ENCODE peak calls at places on chromosomes 12 and 14, in five cellular contexts. C, G, F, T and X are unnamed samples.

GRCh38 chr12:69161835-69162234 is 77.5 kb upstream of the CPSF6 start:
- DNase-seq in C (no peak), G (no peak), F (no peak), T (no peak), X (no peak)

GRCh38 chr14:96445844-96446710 is 54.1 kb downstream of the AK7 start:
- DNase-seq in C (peak; percentile 93), G (no peak), F (no peak), T (no peak), X (no peak)

GRCh38 chr12:55019784-55020183 is at the start of gene NEUROD4:
- DNase-seq in C (peak; percentile 68), G (peak; percentile 52), F (no peak), T (peak; percentile 60), X (peak; percentile 46)

GRCh38 chr12:55933158-55933798 is 2.3 kb downstream of the DGKA start:
- DNase-seq in C (no peak), G (no peak), F (no peak), T (no peak), X (no peak)

GRCh38 chr14:31207746-31208545 is at the start of gene HECTD1:
- DNase-seq in C (peak; percentile 93), G (peak; percentile 84), F (peak; percentile 52), T (peak; percentile 94), X (peak; percentile 92)

GRCh38 chr14:92531151-92531873 is 17.7 kb downstream of the RIN3 start:
- DNase-seq in C (no peak), G (no peak), F (no peak), T (no peak), X (no peak)

GRCh38 chr12:115541891-115542361 is 735.6 kb downstream of the MED13L start:
- DNase-seq in C (no peak), G (no peak), F (peak; percentile 75), T (no peak), X (no peak)

GRCh38 chr12:80195143-80195726 is 95.9 kb downstream of the OTOGL start:
- DNase-seq in C (peak; percentile 25), G (peak; percentile 86), F (no peak), T (no peak), X (no peak)

GRCh38 chr12:111766608-111767361 is at the start of gene ALDH2:
- DNase-seq in C (peak; percentile 83), G (peak; percentile 43), F (no peak), T (peak; percentile 88), X (peak; percentile 84)

GRCh38 chr12:80805106-80805505 is 88.4 kb downstream of the MYF5 start:
- DNase-seq in C (no peak), G (peak; percentile 49), F (no peak), T (no peak), X (no peak)

GRCh38 chr12:40446385-40446784 is 221.6 kb downstream of the LRRK2 start:
- DNase-seq in C (no peak), G (peak; percentile 2), F (no peak), T (no peak), X (no peak)

GRCh38 chr12:124438415-124439056 is 128.9 kb downstream of the NCOR2 start:
- DNase-seq in C (no peak), G (no peak), F (no peak), T (no peak), X (no peak)

GRCh38 chr12:65823481-65824313 is 586 bp upstream of the HMGA2 start:
- DNase-seq in C (peak; percentile 68), G (peak; percentile 58), F (no peak), T (peak; percentile 72), X (peak; percentile 11)

GRCh38 chr12:98397323-98398105 is 117.9 kb upstream of the TMPO start:
- DNase-seq in C (peak; percentile 87), G (peak; percentile 71), F (peak; percentile 58), T (peak; percentile 82), X (peak; percentile 71)

GRCh38 chr12:53985358-53985899 is 483 bp downstream of the HOXC10 start:
- DNase-seq in C (no peak), G (no peak), F (no peak), T (no peak), X (no peak)

GRCh38 chr12:125453751-125454150 is 388.5 kb downstream of the AACS start:
- DNase-seq in C (no peak), G (no peak), F (no peak), T (no peak), X (no peak)

GRCh38 chr12:62692884-62693283 is 226.3 kb downstream of the MON2 start:
- DNase-seq in C (no peak), G (peak; percentile 88), F (no peak), T (no peak), X (no peak)

GRCh38 chr12:64675795-64676194 is 65.5 kb downstream of the RASSF3 start:
- DNase-seq in C (peak; percentile 85), G (no peak), F (no peak), T (no peak), X (peak; percentile 73)

GRCh38 chr14:37985826-37986470 is 221.8 kb upstream of the SSTR1 start:
- DNase-seq in C (peak; percentile 63), G (peak; percentile 65), F (no peak), T (no peak), X (peak; percentile 13)

GRCh38 chr14:29271669-29272068 is 505.1 kb downstream of the FOXG1 start:
- DNase-seq in C (no peak), G (peak; percentile 7), F (no peak), T (no peak), X (no peak)

GRCh38 chr14:33357225-33358010 is 418.7 kb downstream of the NPAS3 start:
- DNase-seq in C (peak; percentile 49), G (no peak), F (no peak), T (no peak), X (no peak)

GRCh38 chr14:53742226-53742607 is 214.4 kb downstream of the BMP4 start:
- DNase-seq in C (no peak), G (no peak), F (no peak), T (no peak), X (no peak)

GRCh38 chr14:93987376-93987775 is 9.7 kb upstream of the CCDC197 start:
- DNase-seq in C (peak; percentile 17), G (no peak), F (no peak), T (no peak), X (peak; percentile 73)

GRCh38 chr14:54474232-54474793 is 14.5 kb downstream of the GMFB start:
- DNase-seq in C (no peak), G (peak; percentile 17), F (no peak), T (no peak), X (no peak)

GRCh38 chr14:89977668-89978067 is 21.9 kb downstream of the TDP1 start:
- DNase-seq in C (no peak), G (no peak), F (no peak), T (no peak), X (no peak)

GRCh38 chr12:26621932-26622331 is 211.1 kb downstream of the ITPR2 start:
- DNase-seq in C (no peak), G (no peak), F (no peak), T (no peak), X (no peak)

GRCh38 chr12:50626026-50626425 is 121.2 kb downstream of the DIP2B start:
- DNase-seq in C (no peak), G (no peak), F (no peak), T (no peak), X (no peak)

GRCh38 chr12:114747156-114747555 is 63.2 kb upstream of the TBX3 start:
- DNase-seq in C (no peak), G (peak; percentile 70), F (no peak), T (no peak), X (no peak)

GRCh38 chr14:37081220-37081619 is 91.2 kb downstream of the SLC25A21 start:
- DNase-seq in C (no peak), G (peak; percentile 32), F (no peak), T (no peak), X (no peak)

GRCh38 chr14:100524933-100525243 is 62.3 kb downstream of the BEGAIN start:
- DNase-seq in C (peak; percentile 87), G (peak; percentile 15), F (no peak), T (no peak), X (no peak)
- H3K27ac ChIP-seq in C (no peak overlapping the region), G (no peak overlapping the region), F (no peak overlapping the region), T (no peak overlapping the region), X (no peak overlapping the region)

GRCh38 chr14:104731925-104732294 is 7.9 kb downstream of the ADSS1 start:
- DNase-seq in C (no peak), G (no peak), F (no peak), T (no peak), X (no peak)

GRCh38 chr14:104732355-104732804 is 8.4 kb downstream of the ADSS1 start:
- DNase-seq in C (peak; percentile 60), G (no peak), F (no peak), T (peak; percentile 97), X (peak; percentile 86)

GRCh38 chr14:104734601-104734990 is 10.6 kb downstream of the ADSS1 start:
- DNase-seq in C (no peak), G (no peak), F (no peak), T (no peak), X (no peak)

GRCh38 chr14:104734051-104734587 is 10.1 kb downstream of the ADSS1 start:
- DNase-seq in C (no peak), G (no peak), F (no peak), T (no peak), X (no peak)

DNA sequence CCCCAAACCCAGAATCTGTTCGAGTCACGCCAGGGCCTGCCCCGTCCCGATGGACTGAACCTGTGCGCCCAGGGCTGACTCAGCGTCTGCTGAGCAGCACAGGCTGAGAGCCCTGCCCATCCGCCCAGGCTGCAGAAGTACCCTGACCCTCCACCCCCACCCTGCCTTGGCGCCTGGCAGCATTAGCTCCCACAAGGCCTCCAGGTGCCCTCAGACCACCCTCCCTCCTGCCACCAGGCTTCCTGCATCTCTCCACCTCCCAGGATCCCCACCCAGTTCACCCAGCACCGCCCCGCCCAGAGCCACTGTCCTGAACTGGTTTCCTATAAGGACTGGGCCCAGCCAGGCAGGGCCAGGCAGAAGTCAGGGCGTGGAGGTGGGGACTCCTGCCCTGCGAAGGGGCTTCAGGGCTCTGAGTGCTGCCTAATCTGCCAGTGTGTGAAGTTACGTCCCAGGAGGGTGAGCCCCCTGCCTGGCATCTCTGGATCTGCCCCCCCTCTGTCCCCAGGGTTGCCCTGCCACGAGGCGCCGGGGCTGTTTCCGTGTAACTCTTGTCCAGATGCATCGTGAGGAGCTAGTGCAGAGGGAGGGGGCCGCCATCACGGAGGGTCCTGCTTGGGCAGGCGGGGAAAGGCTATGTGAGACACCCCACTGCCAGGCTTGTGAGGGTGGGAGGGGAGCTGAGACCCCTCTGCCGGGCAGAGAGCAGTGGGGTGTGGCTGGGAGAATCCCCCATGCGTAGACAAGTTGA is 9.1 kb downstream of the ADSS1 start:
- DNase-seq in C (no peak), G (no peak), F (no peak), T (no peak), X (no peak)
- TF ChIP-seq POLR2A in C (no peak), G (no peak), F (no peak), T (no peak), X (no peak)

GRCh38 chr12:109523504-109523903 is 46.1 kb downstream of the UBE3B start:
- DNase-seq in C (no peak), G (no peak), F (no peak), T (no peak), X (no peak)
- H3K27ac ChIP-seq in C (no peak overlapping the region), G (no peak overlapping the region), F (no peak overlapping the region), T (no peak overlapping the region), X (no peak overlapping the region)

GRCh38 chr12:47741340-47741703 is 16.0 kb upstream of the ENDOU start:
- DNase-seq in C (peak; percentile 59), G (no peak), F (peak; percentile 85), T (peak; percentile 72), X (peak; percentile 85)

GRCh38 chr12:47739297-47739696 is 14.0 kb upstream of the ENDOU start:
- DNase-seq in C (no peak), G (no peak), F (no peak), T (no peak), X (no peak)

GRCh38 chr12:47740536-47741339 is 15.4 kb upstream of the ENDOU start:
- DNase-seq in C (no peak), G (no peak), F (no peak), T (no peak), X (no peak)

GRCh38 chr12:47737936-47738335 is 12.6 kb upstream of the ENDOU start:
- DNase-seq in C (no peak), G (no peak), F (no peak), T (no peak), X (no peak)

GRCh38 chr12:47739959-47740358 is 14.7 kb upstream of the ENDOU start:
- DNase-seq in C (no peak), G (no peak), F (no peak), T (no peak), X (peak; percentile 67)
- TF ChIP-seq POLR2A in C (no peak), G (no peak), F (no peak), T (no peak), X (no peak)